ENCODE peak calls at places on chromosomes 6 and 20, in five cellular contexts. One of them, this sample, is unnamed.

GRCh38 chr6:130708338-130708737 is 118.9 kb upstream of the SMLR1 start:
- DNase-seq in omental fat pad: no peak
- DNase-seq in ELR: peak
- DNase-seq in neuronal stem cell: no peak
- DNase-seq in Peyer's patch: no peak
- DNase-seq in this sample: no peak

GRCh38 chr6:80132942-80133517 is 26.6 kb downstream of the BCKDHB start:
- DNase-seq in omental fat pad: peak
- DNase-seq in ELR: peak
- DNase-seq in neuronal stem cell: peak
- DNase-seq in Peyer's patch: peak
- DNase-seq in this sample: peak

GRCh38 chr6:2229039-2229438 is 16.4 kb downstream of the GMDS start:
- DNase-seq in omental fat pad: no peak
- DNase-seq in ELR: no peak
- DNase-seq in neuronal stem cell: no peak
- DNase-seq in Peyer's patch: no peak
- DNase-seq in this sample: no peak

GRCh38 chr6:45605971-45606370 is 228.2 kb upstream of the SUPT3H start:
- DNase-seq in omental fat pad: no peak
- DNase-seq in ELR: no peak
- DNase-seq in neuronal stem cell: no peak
- DNase-seq in Peyer's patch: no peak
- DNase-seq in this sample: no peak

GRCh38 chr6:116239256-116239655 is 14.6 kb downstream of the TSPYL4 start:
- DNase-seq in omental fat pad: no peak
- DNase-seq in ELR: no peak
- DNase-seq in neuronal stem cell: no peak
- DNase-seq in Peyer's patch: no peak
- DNase-seq in this sample: no peak

GRCh38 chr6:118207947-118208346 is 300.9 kb downstream of the SLC35F1 start:
- DNase-seq in omental fat pad: no peak
- DNase-seq in ELR: no peak
- DNase-seq in neuronal stem cell: no peak
- DNase-seq in Peyer's patch: no peak
- DNase-seq in this sample: no peak

GRCh38 chr6:83057705-83058321 is 7.8 kb downstream of the UBE3D start:
- DNase-seq in omental fat pad: no peak
- DNase-seq in ELR: peak
- DNase-seq in neuronal stem cell: no peak
- DNase-seq in Peyer's patch: no peak
- DNase-seq in this sample: peak

GRCh38 chr20:63567132-63567381 is 7.0 kb downstream of the HELZ2 start:
- DNase-seq in omental fat pad: no peak
- DNase-seq in ELR: no peak
- DNase-seq in neuronal stem cell: no peak
- DNase-seq in Peyer's patch: no peak
- DNase-seq in this sample: no peak

This sample was measured in neural progenitor cell.